ENCODE peak calls at places on chromosomes 11 and 22, in six cellular contexts. K is neuronal stem cell; F is spleen; C is body of pancreas; S is Caco-2; I is effector memory CD4-positive, alpha-beta T cell. X is an unnamed sample.
A peak's percentile ranks its signal among the peaks of the same experiment; 100 is the strongest.

GRCh38 chr11:84438565-84438964 is 1152.4 kb upstream of the CCDC90B start:
- DNase-seq in K (no peak), F (no peak), C (no peak), S (no peak), I (no peak), X (no peak)

GRCh38 chr11:7667460-7667859 is 5.8 kb downstream of the CYB5R2 start:
- DNase-seq in K (no peak), F (no peak), C (no peak), S (no peak), I (no peak), X (no peak)

GRCh38 chr11:45424781-45425180 is 138.6 kb upstream of the SYT13 start:
- DNase-seq in K (no peak), F (no peak), C (no peak), S (no peak), I (no peak), X (no peak)

GRCh38 chr11:129543515-129544290 is 168.1 kb downstream of the BARX2 start:
- DNase-seq in K (no peak), F (no peak), C (no peak), S (no peak), I (no peak), X (no peak)

GRCh38 chr11:69041516-69041915 is 7.2 kb upstream of the TPCN2 start:
- DNase-seq in K (no peak), F (no peak), C (no peak), S (no peak), I (no peak), X (no peak)

GRCh38 chr11:88596786-88597185 is 259.2 kb upstream of the CTSC start:
- DNase-seq in K (no peak), F (no peak), C (no peak), S (no peak), I (no peak), X (no peak)

GRCh38 chr11:87013852-87014251 is 23.9 kb upstream of the TMEM135 start:
- DNase-seq in K (no peak), F (no peak), C (no peak), S (no peak), I (no peak), X (no peak)

GRCh38 chr11:63641727-63642126 is 27.5 kb upstream of the PLAAT3 start:
- DNase-seq in K (no peak), F (no peak), C (no peak), S (no peak), I (no peak), X (no peak)

GRCh38 chr11:121567988-121568387 is 115.2 kb upstream of the SORL1-AS1 start:
- DNase-seq in K (no peak), F (no peak), C (no peak), S (no peak), I (no peak), X (no peak)

GRCh38 chr11:50394017-50394416 is 361.3 kb downstream of the OR4C45 start:
- DNase-seq in K (no peak), F (no peak), C (no peak), S (no peak), I (no peak), X (no peak)

GRCh38 chr11:128324531-128325141 is 262.7 kb downstream of the ETS1 start:
- DNase-seq in K (no peak), F (peak; percentile 80), C (peak; percentile 36), S (no peak), I (peak; percentile 75), X (peak; percentile 65)

DNA sequence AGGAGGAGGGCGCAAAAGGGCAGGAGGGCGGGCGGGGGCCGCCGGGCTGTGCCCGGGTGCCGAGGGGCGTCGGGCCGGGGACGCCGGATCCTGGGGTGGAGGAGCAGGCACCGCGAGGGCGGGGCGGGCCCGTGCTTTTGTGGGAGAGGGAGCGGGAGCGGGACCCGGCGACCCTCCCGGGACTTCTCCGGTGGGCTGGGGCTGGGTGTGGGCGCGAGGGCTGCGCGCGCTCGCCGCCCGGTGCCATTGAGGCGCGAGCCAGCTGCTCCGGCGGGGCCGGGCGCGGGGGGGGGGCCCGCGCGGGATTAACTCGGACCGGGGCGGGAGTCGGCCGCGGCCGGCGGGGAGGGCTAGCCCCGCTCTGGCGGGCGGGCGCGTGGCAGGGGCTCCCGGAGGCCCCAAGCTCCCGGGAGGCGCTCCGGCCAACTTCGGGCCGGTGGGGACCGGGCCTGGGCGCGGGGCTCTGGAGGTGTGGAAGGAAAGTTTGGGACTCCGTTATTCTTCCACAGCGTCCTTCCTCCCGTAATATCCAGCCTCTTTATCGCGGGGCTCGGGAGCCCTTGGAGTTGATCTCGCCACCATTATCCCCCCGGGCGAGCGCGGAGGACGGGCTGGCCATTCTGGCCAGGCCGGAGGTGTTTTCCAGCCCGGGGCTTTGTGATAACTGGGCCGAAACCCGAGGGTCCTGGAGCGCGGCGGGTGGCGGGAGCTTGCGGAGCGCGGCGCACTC is 941 bp downstream of the CECR2 start:
- DNase-seq in K (no peak), F (peak; percentile 73), C (no peak), S (peak; percentile 8), I (no peak), X (no peak)
- H3K4me3 ChIP-seq in K (peak overlapping the region; percentile 100), F (peak overlapping the region; percentile 61), C (peak overlapping the region; percentile 65), S (peak overlapping the region; percentile 43), I (peak overlapping the region; percentile 28), X (no peak overlapping the region)

GRCh38 chr11:111912535-111912934 is at the start of gene HSPB2:
- DNase-seq in K (no peak), F (no peak), C (no peak), S (no peak), I (no peak), X (no peak)
- H3K4me3 ChIP-seq in K (no peak within 1 kb of the TSS), F (peak within 1 kb of the TSS; percentile 42), C (no peak within 1 kb of the TSS), S (no peak within 1 kb of the TSS), I (no peak within 1 kb of the TSS), X (no peak within 1 kb of the TSS)

GRCh38 chr11:415640-416041 is 842 bp upstream of the SIGIRR start:
- DNase-seq in K (no peak), F (peak; percentile 78), C (no peak), S (no peak), I (no peak), X (no peak)

GRCh38 chr11:416051-416756 is 1.4 kb upstream of the SIGIRR start:
- DNase-seq in K (no peak), F (no peak), C (no peak), S (no peak), I (no peak), X (no peak)

GRCh38 chr11:417652-418342 is 3.0 kb upstream of the SIGIRR start:
- DNase-seq in K (no peak), F (peak; percentile 77), C (no peak), S (no peak), I (no peak), X (no peak)

GRCh38 chr11:418343-419247 is 3.8 kb upstream of the SIGIRR start:
- DNase-seq in K (no peak), F (peak; percentile 76), C (no peak), S (no peak), I (no peak), X (no peak)

GRCh38 chr11:416757-417621 is 2.2 kb upstream of the SIGIRR start:
- DNase-seq in K (no peak), F (peak; percentile 93), C (peak; percentile 81), S (peak; percentile 94), I (no peak), X (no peak)
- H3K4me3 ChIP-seq in K (peak overlapping the region; percentile 77), F (peak overlapping the region; percentile 71), C (peak overlapping the region; percentile 80), S (peak overlapping the region; percentile 96), I (peak overlapping the region; percentile 69), X (no peak overlapping the region)

DNA sequence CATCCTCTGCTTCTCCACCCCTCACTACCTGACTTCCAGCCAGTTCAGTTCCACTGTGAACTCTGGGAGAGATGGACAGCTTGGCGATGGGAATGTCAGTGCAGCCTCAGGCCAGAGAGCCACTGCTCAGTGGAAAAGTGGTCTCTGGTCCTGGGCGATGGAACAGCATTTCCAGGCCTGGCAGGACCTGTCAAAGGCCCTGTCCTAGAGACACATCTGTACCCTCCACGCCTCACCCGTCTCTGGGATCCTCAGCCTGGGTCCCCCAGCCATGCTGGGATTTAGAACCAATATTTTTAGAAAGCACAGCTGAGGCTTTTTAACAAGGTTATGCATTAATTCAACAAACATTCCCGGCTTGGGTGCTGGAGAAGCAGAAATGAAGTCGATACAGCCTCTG is 165.7 kb downstream of the MN1 start:
- DNase-seq in K (no peak), F (no peak), C (no peak), S (no peak), I (no peak), X (no peak)
- H3K4me3 ChIP-seq in K (no peak overlapping the region), F (no peak overlapping the region), C (no peak overlapping the region), S (no peak overlapping the region), I (no peak overlapping the region), X (no peak overlapping the region)

DNA sequence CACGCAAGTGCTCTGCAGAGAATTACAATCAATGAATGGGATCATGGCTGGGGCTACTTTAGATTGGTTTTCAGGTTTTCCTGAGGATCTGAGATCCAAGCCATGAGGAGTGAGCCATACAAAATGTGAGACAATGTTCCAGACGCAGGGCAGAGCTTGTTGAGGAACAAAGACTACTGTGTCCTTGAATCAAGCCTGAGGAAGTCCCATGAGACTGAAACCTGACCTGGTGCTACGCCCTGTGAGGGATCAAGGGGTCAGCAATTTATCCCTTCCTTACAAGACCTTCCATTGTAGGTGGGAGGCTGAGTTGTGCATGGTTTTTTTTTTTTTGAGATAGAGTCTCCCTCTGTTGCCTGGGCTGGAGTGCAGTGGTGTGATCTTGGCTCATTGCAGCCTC is 2.1 kb downstream of the INCENP start:
- DNase-seq in K (no peak), F (no peak), C (no peak), S (no peak), I (no peak), X (no peak)
- H3K4me3 ChIP-seq in K (no peak overlapping the region), F (no peak overlapping the region), C (no peak overlapping the region), S (no peak overlapping the region), I (no peak overlapping the region), X (peak overlapping the region; percentile 99)

GRCh38 chr22:37931893-37932389 is 21.5 kb downstream of the C22orf23 start:
- DNase-seq in K (no peak), F (no peak), C (no peak), S (no peak), I (no peak), X (no peak)
- H3K4me3 ChIP-seq in K (no peak overlapping the region), F (no peak overlapping the region), C (no peak overlapping the region), S (no peak overlapping the region), I (no peak overlapping the region), X (no peak overlapping the region)

GRCh38 chr22:29882716-29883044 is 294 bp upstream of the MTMR3 start:
- DNase-seq in K (no peak), F (no peak), C (no peak), S (no peak), I (no peak), X (no peak)
- H3K4me3 ChIP-seq in K (no peak overlapping the region), F (peak overlapping the region; percentile 77), C (no peak overlapping the region), S (no peak overlapping the region), I (peak overlapping the region; percentile 87), X (peak overlapping the region; percentile 43)

DNA sequence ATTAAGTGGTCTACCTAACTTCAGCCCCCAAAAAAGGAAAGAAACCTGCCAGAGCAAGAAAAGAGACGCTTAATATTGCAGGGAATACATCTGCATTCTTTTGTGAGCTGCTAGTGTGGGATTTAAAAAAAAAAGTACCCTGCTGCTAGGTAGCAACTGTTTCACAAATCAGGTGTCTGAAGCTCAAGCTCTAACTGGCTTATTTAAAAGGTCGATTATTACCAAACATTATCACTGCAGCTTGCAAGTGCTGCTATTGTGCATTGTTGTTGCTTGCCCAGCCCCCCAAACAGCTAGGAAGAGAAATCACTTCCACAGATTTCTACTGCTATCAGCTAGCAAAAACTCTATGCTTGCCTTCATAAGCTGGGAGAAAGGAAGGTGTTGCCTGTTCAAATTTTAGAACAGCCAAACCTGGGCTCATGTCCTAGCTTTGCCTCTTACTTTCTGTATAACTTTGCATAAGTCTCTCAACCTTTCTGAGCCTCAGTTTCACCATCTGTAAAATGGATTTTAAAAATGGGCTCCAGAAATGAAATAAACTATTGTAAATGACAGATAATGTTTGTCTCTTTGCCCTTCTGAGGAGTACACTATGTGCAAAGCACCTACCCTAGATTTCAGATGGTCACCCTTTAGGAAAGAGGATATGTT is 68.9 kb downstream of the FAM168A start:
- DNase-seq in K (no peak), F (no peak), C (peak; percentile 30), S (no peak), I (no peak), X (no peak)
- H3K4me3 ChIP-seq in K (no peak overlapping the region), F (peak overlapping the region; percentile 23), C (no peak overlapping the region), S (no peak overlapping the region), I (no peak overlapping the region), X (no peak overlapping the region)

X was measured in Jurkat, Clone E6-1.